ENCODE peak calls at places on chromosomes 5 and 9, in ten cellular contexts. J is neuronal stem cell; T is spleen; I is uterus; N is pancreas; A is heart right ventricle; U is CD4-positive, alpha-beta T cell; P is breast epithelium; W is GM23248; O is HCT116. Y is an unnamed sample. For H3K9me3, the result is how much of the 10 kb centered on the place peaks cover.

GRCh38 chr9:70478963-70479641 is 64.6 kb upstream of the KLF9 start:
- DNase-seq in J (no peak), T (no peak), I (peak), N (peak), A (no peak), U (no peak), P (peak), W (peak), O (no peak), Y (no peak)

GRCh38 chr5:141973871-141974595 is 5.1 kb downstream of the RNF14 start:
- DNase-seq in J (no peak), T (no peak), I (no peak), N (no peak), A (no peak), U (no peak), P (no peak), W (peak), O (no peak), Y (no peak)

GRCh38 chr5:96734871-96735325 is 72.7 kb downstream of the CAST start:
- DNase-seq in J (no peak), T (no peak), I (no peak), N (no peak), A (no peak), U (no peak), P (no peak), W (peak), O (no peak), Y (no peak)

GRCh38 chr5:78795757-78796156 is 147.2 kb upstream of the LHFPL2 start:
- DNase-seq in J (no peak), T (no peak), I (no peak), N (no peak), A (no peak), U (no peak), P (no peak), W (peak), O (no peak), Y (no peak)

GRCh38 chr5:96370981-96371380 is 62.1 kb downstream of the PCSK1 start:
- DNase-seq in J (no peak), T (no peak), I (no peak), N (no peak), A (no peak), U (no peak), P (no peak), W (no peak), O (no peak), Y (no peak)

GRCh38 chr9:92770005-92770995 is 5.7 kb upstream of the BICD2 start:
- DNase-seq in J (no peak), T (peak), I (no peak), N (no peak), A (no peak), U (peak), P (no peak), W (peak), O (no peak), Y (peak)

GRCh38 chr9:91534374-91534773 is 110.7 kb upstream of the NFIL3 start:
- DNase-seq in J (no peak), T (no peak), I (no peak), N (no peak), A (no peak), U (no peak), P (no peak), W (peak), O (no peak), Y (no peak)

GRCh38 chr9:77848428-77848827 is 183.2 kb downstream of the GNAQ start:
- DNase-seq in J (no peak), T (no peak), I (no peak), N (no peak), A (no peak), U (no peak), P (no peak), W (peak), O (no peak), Y (no peak)

GRCh38 chr5:151077419-151077818 is 3.4 kb downstream of the TNIP1 start:
- DNase-seq in J (no peak), T (peak), I (no peak), N (no peak), A (no peak), U (no peak), P (no peak), W (no peak), O (no peak), Y (no peak)

GRCh38 chr9:137396227-137396626 is 26.7 kb downstream of the EXD3 start:
- DNase-seq in J (no peak), T (no peak), I (no peak), N (peak), A (no peak), U (no peak), P (no peak), W (peak), O (no peak), Y (no peak)

GRCh38 chr5:38453921-38454320 is 102.5 kb downstream of the LIFR start:
- DNase-seq in J (no peak), T (no peak), I (no peak), N (no peak), A (no peak), U (no peak), P (no peak), W (no peak), O (no peak), Y (no peak)

GRCh38 chr9:131330814-131331600 is 41.5 kb downstream of the PLPP7 start:
- DNase-seq in J (peak), T (peak), I (no peak), N (no peak), A (no peak), U (no peak), P (no peak), W (no peak), O (no peak), Y (no peak)

GRCh38 chr9:120441446-120442279 is 138.3 kb downstream of the CDK5RAP2 start:
- DNase-seq in J (no peak), T (no peak), I (no peak), N (no peak), A (no peak), U (no peak), P (no peak), W (peak), O (no peak), Y (peak)

GRCh38 chr5:14861123-14861757 is 10.3 kb downstream of the ANKH start:
- DNase-seq in J (no peak), T (no peak), I (no peak), N (no peak), A (no peak), U (no peak), P (no peak), W (no peak), O (no peak), Y (no peak)

GRCh38 chr9:133335924-133336811 is at the start of gene SURF6:
- DNase-seq in J (peak), T (peak), I (peak), N (peak), A (peak), U (peak), P (peak), W (peak), O (peak), Y (peak)

GRCh38 chr5:95667219-95667618 is 15.6 kb downstream of the SPATA9 start:
- DNase-seq in J (no peak), T (no peak), I (no peak), N (no peak), A (no peak), U (no peak), P (no peak), W (no peak), O (no peak), Y (no peak)

GRCh38 chr9:98256632-98257218 is 1.3 kb upstream of the TBC1D2 start:
- DNase-seq in J (no peak), T (no peak), I (peak), N (no peak), A (no peak), U (peak), P (no peak), W (peak), O (no peak), Y (no peak)

GRCh38 chr5:30337084-30337573 is 856.4 kb upstream of the CDH6 start:
- DNase-seq in J (no peak), T (no peak), I (no peak), N (no peak), A (no peak), U (no peak), P (no peak), W (no peak), O (no peak), Y (no peak)

GRCh38 chr5:134100283-134101011 is 14.0 kb upstream of the TCF7 start:
- DNase-seq in J (no peak), T (peak), I (no peak), N (peak), A (no peak), U (peak), P (no peak), W (peak), O (no peak), Y (peak)

GRCh38 chr9:17025281-17025680 is 109.6 kb upstream of the CNTLN start:
- DNase-seq in J (no peak), T (no peak), I (no peak), N (no peak), A (no peak), U (no peak), P (no peak), W (no peak), O (no peak), Y (no peak)

GRCh38 chr5:72134226-72134625 is 27.0 kb downstream of the MAP1B start:
- DNase-seq in J (peak), T (no peak), I (no peak), N (no peak), A (no peak), U (no peak), P (no peak), W (peak), O (no peak), Y (peak)

GRCh38 chr5:165630211-165630866 is 2124.9 kb downstream of the MAT2B start:
- DNase-seq in J (peak), T (no peak), I (no peak), N (no peak), A (no peak), U (no peak), P (no peak), W (peak), O (no peak), Y (peak)

GRCh38 chr9:132116583-132116982 is 36.9 kb upstream of the MED27 start:
- DNase-seq in J (no peak), T (no peak), I (no peak), N (no peak), A (no peak), U (no peak), P (no peak), W (no peak), O (no peak), Y (no peak)

GRCh38 chr5:127586371-127586770 is 62.5 kb upstream of the CTXN3 start:
- DNase-seq in J (no peak), T (no peak), I (no peak), N (no peak), A (no peak), U (no peak), P (no peak), W (no peak), O (no peak), Y (no peak)

GRCh38 chr9:136896027-136896426 is 9.7 kb downstream of the TRAF2 start:
- DNase-seq in J (no peak), T (no peak), I (no peak), N (no peak), A (no peak), U (no peak), P (no peak), W (no peak), O (no peak), Y (no peak)

GRCh38 chr9:117002686-117003085 is 315.6 kb downstream of the TRIM32 start:
- DNase-seq in J (no peak), T (no peak), I (no peak), N (no peak), A (no peak), U (no peak), P (no peak), W (no peak), O (no peak), Y (no peak)

GRCh38 chr9:109506097-109506712 is 8.1 kb upstream of the PTPN3 start:
- DNase-seq in J (no peak), T (no peak), I (no peak), N (no peak), A (no peak), U (no peak), P (no peak), W (no peak), O (no peak), Y (no peak)

GRCh38 chr9:124333180-124333579 is 75.4 kb downstream of the NEK6 start:
- DNase-seq in J (no peak), T (no peak), I (no peak), N (peak), A (no peak), U (no peak), P (no peak), W (no peak), O (no peak), Y (no peak)
- H3K9me3 ChIP-seq in J (under half), T (under half), I (under half), N (under half), A (under half), U (under half), P (under half), W (under half), O (under half), Y (under half)

GRCh38 chr5:178995341-178995690 is 196 bp upstream of the GRM6 start:
- DNase-seq in J (no peak), T (no peak), I (no peak), N (no peak), A (no peak), U (no peak), P (no peak), W (peak), O (no peak), Y (no peak)

GRCh38 chr5:178993955-178994579 is 1.1 kb downstream of the GRM6 start:
- DNase-seq in J (no peak), T (peak), I (no peak), N (no peak), A (no peak), U (no peak), P (no peak), W (no peak), O (no peak), Y (no peak)

GRCh38 chr5:178994580-178995340 is at the start of gene GRM6:
- DNase-seq in J (peak), T (no peak), I (no peak), N (no peak), A (no peak), U (no peak), P (no peak), W (peak), O (no peak), Y (no peak)

GRCh38 chr5:178997191-178997590 is 2.1 kb upstream of the GRM6 start:
- DNase-seq in J (no peak), T (no peak), I (no peak), N (no peak), A (no peak), U (no peak), P (no peak), W (no peak), O (no peak), Y (no peak)

GRCh38 chr5:178996156-178996555 is 1.0 kb upstream of the GRM6 start:
- DNase-seq in J (no peak), T (no peak), I (no peak), N (no peak), A (no peak), U (no peak), P (no peak), W (no peak), O (no peak), Y (no peak)
- H3K9me3 ChIP-seq in J (under half), T (under half), I (under half), N (under half), A (under half), U (under half), P (under half), W (under half), O (under half), Y (under half)

DNA sequence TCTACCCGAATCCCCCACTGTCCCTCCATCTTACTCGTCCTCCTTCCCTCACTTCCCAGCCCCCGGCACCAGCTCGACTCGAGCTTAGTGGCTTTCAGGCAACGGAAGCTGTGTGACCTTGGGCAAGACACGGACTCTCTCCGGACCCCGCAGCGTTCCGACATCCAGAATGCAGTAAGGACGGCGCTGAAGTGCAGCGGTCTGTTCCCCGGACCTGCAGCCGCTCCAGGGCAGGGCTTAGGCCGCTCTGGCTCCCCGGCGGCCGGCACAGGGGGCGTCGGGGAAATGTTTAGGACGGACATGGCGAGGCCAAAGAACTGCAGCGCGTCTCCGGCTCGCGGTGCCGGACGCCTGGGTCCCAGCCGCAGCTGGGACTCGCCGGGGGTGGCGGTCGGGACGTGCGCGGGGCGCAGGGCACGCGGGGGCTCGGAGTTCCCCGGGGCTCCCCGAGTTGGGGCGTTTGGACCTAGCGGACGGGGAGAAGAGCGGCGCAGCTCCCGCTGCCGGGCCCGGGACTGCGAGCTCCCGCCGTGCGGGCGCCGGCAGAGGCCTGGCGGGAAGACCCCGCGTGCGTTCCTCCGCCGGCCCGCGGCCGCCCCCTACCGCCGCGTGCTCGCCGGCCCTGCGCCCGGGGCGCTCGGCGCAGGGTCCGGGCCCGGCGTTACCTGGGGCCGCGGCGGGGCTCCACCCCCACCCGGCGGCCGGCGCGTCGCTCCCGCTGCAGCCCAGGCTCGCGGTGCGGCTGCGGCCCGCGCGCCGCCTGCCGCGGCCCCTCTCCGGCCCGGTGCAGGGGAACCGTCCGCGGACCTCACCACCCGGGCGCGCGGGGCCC is 5.6 kb upstream of the RNF44 start:
- DNase-seq in J (peak), T (peak), I (no peak), N (peak), A (peak), U (no peak), P (no peak), W (peak), O (no peak), Y (peak)
- H3K9me3 ChIP-seq in J (under half), T (under half), I (under half), N (under half), A (under half), U (under half), P (under half), W (under half), O (under half), Y (under half)

GRCh38 chr9:118558891-118559290 is 810.3 kb downstream of the BRINP1 start:
- DNase-seq in J (no peak), T (no peak), I (no peak), N (no peak), A (no peak), U (no peak), P (no peak), W (no peak), O (no peak), Y (no peak)

GRCh38 chr9:118569151-118569550 is 800.1 kb downstream of the BRINP1 start:
- DNase-seq in J (no peak), T (no peak), I (no peak), N (no peak), A (no peak), U (no peak), P (no peak), W (no peak), O (no peak), Y (no peak)

GRCh38 chr9:118567861-118568260 is 801.4 kb downstream of the BRINP1 start:
- DNase-seq in J (no peak), T (no peak), I (no peak), N (no peak), A (no peak), U (no peak), P (no peak), W (peak), O (no peak), Y (no peak)

GRCh38 chr9:118568704-118569103 is 800.5 kb downstream of the BRINP1 start:
- DNase-seq in J (no peak), T (no peak), I (no peak), N (no peak), A (no peak), U (no peak), P (no peak), W (no peak), O (no peak), Y (no peak)

GRCh38 chr9:118563677-118564076 is 805.6 kb downstream of the BRINP1 start:
- DNase-seq in J (no peak), T (no peak), I (no peak), N (no peak), A (no peak), U (no peak), P (no peak), W (peak), O (no peak), Y (no peak)
- H3K9me3 ChIP-seq in J (under half), T (under half), I (under half), N (under half), A (under half), U (under half), P (under half), W (under half), O (under half), Y (under half)

GRCh38 chr5:94544784-94545318 is 73.6 kb downstream of the KIAA0825 start:
- DNase-seq in J (no peak), T (peak), I (no peak), N (no peak), A (no peak), U (no peak), P (no peak), W (no peak), O (no peak), Y (no peak)
- H3K9me3 ChIP-seq in J (under half), T (under half), I (under half), N (under half), A (under half), U (under half), P (under half), W (under half), O (under half), Y (under half)

GRCh38 chr9:118975736-118976135 is 393.5 kb downstream of the BRINP1 start:
- DNase-seq in J (no peak), T (no peak), I (no peak), N (no peak), A (no peak), U (no peak), P (no peak), W (peak), O (no peak), Y (no peak)
- H3K9me3 ChIP-seq in J (under half), T (under half), I (under half), N (under half), A (under half), U (under half), P (under half), W (under half), O (under half), Y (under half)

GRCh38 chr5:53090229-53090628 is 19.3 kb downstream of the MOCS2 start:
- DNase-seq in J (no peak), T (no peak), I (no peak), N (no peak), A (no peak), U (no peak), P (no peak), W (no peak), O (no peak), Y (no peak)

GRCh38 chr5:53089481-53089976 is 20.0 kb downstream of the MOCS2 start:
- DNase-seq in J (no peak), T (no peak), I (no peak), N (no peak), A (no peak), U (no peak), P (no peak), W (no peak), O (no peak), Y (no peak)

GRCh38 chr5:53087596-53087995 is 22.0 kb downstream of the MOCS2 start:
- DNase-seq in J (no peak), T (no peak), I (no peak), N (no peak), A (no peak), U (no peak), P (no peak), W (no peak), O (no peak), Y (no peak)

GRCh38 chr5:53092242-53092641 is 17.3 kb downstream of the MOCS2 start:
- DNase-seq in J (no peak), T (no peak), I (no peak), N (no peak), A (no peak), U (no peak), P (no peak), W (no peak), O (no peak), Y (no peak)

GRCh38 chr5:53091304-53091703 is 18.3 kb downstream of the MOCS2 start:
- DNase-seq in J (no peak), T (no peak), I (no peak), N (no peak), A (no peak), U (no peak), P (no peak), W (peak), O (no peak), Y (no peak)
- H3K9me3 ChIP-seq in J (under half), T (under half), I (under half), N (under half), A (under half), U (under half), P (under half), W (under half), O (under half), Y (under half)

DNA sequence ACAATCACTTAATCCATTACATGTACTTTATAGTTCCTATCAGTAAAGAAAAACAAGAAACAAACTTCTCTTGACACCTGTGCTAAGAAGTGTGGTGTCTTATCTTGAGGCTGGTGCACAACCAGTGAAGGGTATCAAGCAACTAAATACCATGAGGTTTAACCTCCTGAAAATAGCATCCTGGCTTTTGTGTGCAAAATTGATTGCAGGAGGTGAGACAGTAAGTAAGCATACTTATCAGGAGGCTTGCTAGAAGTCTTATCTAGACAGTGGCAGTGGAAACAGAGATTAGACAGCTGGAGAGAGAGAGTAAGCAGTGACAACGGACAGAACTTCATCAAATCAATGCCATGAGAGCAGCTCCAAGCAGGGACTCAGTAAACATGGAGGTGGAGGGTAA is 730.3 kb downstream of the DNAH5 start:
- DNase-seq in J (no peak), T (no peak), I (no peak), N (no peak), A (no peak), U (no peak), P (no peak), W (no peak), O (no peak), Y (no peak)
- H3K9me3 ChIP-seq in J (under half), T (under half), I (under half), N (under half), A (under half), U (under half), P (under half), W (under half), O (under half), Y (under half)